ENCODE peak calls at places on chromosomes 7 and 10, in four cellular contexts. J is GM13977; Q is stimulated activated CD4-positive, alpha-beta T cell treated with anti-CD3 and anti-CD28 coated beads, Interleukin-4, amount 100 ng/mL, for 24 hours; W is psoas muscle. X is an unnamed sample.

GRCh38 chr7:130941322-130942210 is 207.6 kb upstream of the KLF14 start:
- DNase-seq in W (peak), Q (peak), J (no peak), X (no peak)

GRCh38 chr7:123624527-123625183 is 23.0 kb downstream of the ASB15 start:
- DNase-seq in W (no peak), Q (peak), J (peak), X (no peak)

GRCh38 chr7:149261321-149261828 is 621 bp upstream of the ZNF783 start:
- DNase-seq in J (no peak), W (no peak), Q (peak), X (no peak)

GRCh38 chr7:37421820-37422219 is 26.8 kb downstream of the ELMO1 start:
- DNase-seq in Q (no peak), J (no peak), W (no peak), X (no peak)

GRCh38 chr10:118948784-118949183 is 80.7 kb upstream of the NANOS1 start:
- DNase-seq in J (no peak), W (no peak), Q (no peak), X (peak)

GRCh38 chr10:13099144-13099665 is 758 bp upstream of the OPTN start:
- DNase-seq in W (peak), J (peak), Q (peak), X (no peak)

GRCh38 chr10:49526624-49527023 is 12.3 kb downstream of the ERCC6 start:
- DNase-seq in Q (no peak), J (no peak), W (no peak), X (no peak)

GRCh38 chr7:114944742-114945625 is 23.1 kb downstream of the MDFIC start:
- DNase-seq in J (no peak), Q (no peak), W (peak), X (peak)

GRCh38 chr7:33854178-33854577 is 51.2 kb upstream of the BMPER start:
- DNase-seq in J (no peak), Q (no peak), W (no peak), X (no peak)